ENCODE peak calls at places on chromosomes 11 and 22, in six cellular contexts. D is stimulated activated CD4-positive, alpha-beta T cell treated with anti-CD3 and anti-CD28 coated beads, Interleukin-12 subunit alpha, Interleukin-12 subunit beta, amount 100 ng/mL, for 24 hours; E is AG04450; J is cardiac fibroblast; S is effector memory CD4-positive, alpha-beta T cell; X is small intestine. U is an unnamed sample.

GRCh38 chr11:7540830-7541555 is 27.2 kb downstream of the PPFIBP2 start:
- DNase-seq in D (no peak), E (no peak), J (no peak), S (no peak), X (no peak), U (no peak)

GRCh38 chr22:20273720-20274119 is 5.6 kb upstream of the RTN4R start:
- DNase-seq in D (no peak), E (no peak), J (no peak), S (no peak), X (no peak), U (no peak)

GRCh38 chr11:43644626-43645299 is 35.8 kb upstream of the HSD17B12 start:
- DNase-seq in D (no peak), E (no peak), J (peak), S (no peak), X (peak), U (peak)

GRCh38 chr11:884578-885070 is 26.0 kb downstream of the CHID1 start:
- DNase-seq in D (no peak), E (no peak), J (no peak), S (no peak), X (no peak), U (no peak)

GRCh38 chr22:38172016-38172431 is 9.6 kb downstream of the PLA2G6 start:
- DNase-seq in D (no peak), E (no peak), J (no peak), S (no peak), X (no peak), U (no peak)

GRCh38 chr11:118170892-118171273 is 5.6 kb downstream of the SCN2B start:
- DNase-seq in D (no peak), E (no peak), J (no peak), S (no peak), X (no peak), U (no peak)

GRCh38 chr22:25536578-25536977 is 27.9 kb upstream of the GRK3 start:
- DNase-seq in D (no peak), E (no peak), J (peak), S (no peak), X (no peak), U (no peak)

GRCh38 chr22:30253205-30253852 is 6.8 kb upstream of the LIF start:
- DNase-seq in D (no peak), E (no peak), J (peak), S (no peak), X (peak), U (peak)

GRCh38 chr11:117816151-117816741 is 8.3 kb downstream of the FXYD2 start:
- DNase-seq in D (no peak), E (peak), J (peak), S (no peak), X (no peak), U (peak)